ENCODE peak calls at places on chromosomes 7 and 10, in four cellular contexts. One of them, this sample, is unnamed. For H3K36me3, the result is how much of the 10 kb centered on the place peaks cover.

GRCh38 chr10:28971255-28971654 is 293.9 kb downstream of the BAMBI start:
- DNase-seq in GM23248: no peak
- DNase-seq in BJ: no peak
- DNase-seq in mammary epithelial cell: no peak
- DNase-seq in this sample: no peak

GRCh38 chr10:97686301-97686961 is 610 bp downstream of the AVPI1 start:
- DNase-seq in GM23248: peak
- DNase-seq in BJ: no peak
- DNase-seq in mammary epithelial cell: no peak
- DNase-seq in this sample: no peak

GRCh38 chr7:97731736-97732370 is at the start of gene TAC1:
- DNase-seq in GM23248: peak
- DNase-seq in BJ: no peak
- DNase-seq in mammary epithelial cell: no peak
- DNase-seq in this sample: no peak

GRCh38 chr7:266851-267840 is 22.8 kb upstream of the FOXL3 start:
- DNase-seq in GM23248: no peak
- DNase-seq in BJ: no peak
- DNase-seq in mammary epithelial cell: peak
- DNase-seq in this sample: no peak

GRCh38 chr10:13271552-13272163 is 28.2 kb downstream of the PHYH start:
- DNase-seq in GM23248: peak
- DNase-seq in BJ: no peak
- DNase-seq in mammary epithelial cell: no peak
- DNase-seq in this sample: peak

GRCh38 chr7:82700739-82701138 is 257.2 kb upstream of the CACNA2D1 start:
- DNase-seq in GM23248: no peak
- DNase-seq in BJ: no peak
- DNase-seq in mammary epithelial cell: no peak
- DNase-seq in this sample: no peak

GRCh38 chr7:52270301-52270700 is 765.1 kb upstream of the POM121L12 start:
- DNase-seq in GM23248: no peak
- DNase-seq in BJ: no peak
- DNase-seq in mammary epithelial cell: no peak
- DNase-seq in this sample: no peak

GRCh38 chr10:93199221-93199681 is 125.6 kb downstream of the CYP26A1 start:
- DNase-seq in GM23248: peak
- DNase-seq in BJ: peak
- DNase-seq in mammary epithelial cell: peak
- DNase-seq in this sample: peak

GRCh38 chr10:69315100-69315542 is 36.8 kb downstream of the HK1 start:
- DNase-seq in GM23248: no peak
- DNase-seq in BJ: no peak
- DNase-seq in mammary epithelial cell: no peak
- DNase-seq in this sample: no peak

GRCh38 chr10:133003195-133003594 is 60.8 kb upstream of the CFAP46 start:
- DNase-seq in GM23248: no peak
- DNase-seq in BJ: no peak
- DNase-seq in mammary epithelial cell: no peak
- DNase-seq in this sample: no peak

GRCh38 chr7:150934045-150934766 is 43.9 kb downstream of the KCNH2 start:
- DNase-seq in GM23248: no peak
- DNase-seq in BJ: no peak
- DNase-seq in mammary epithelial cell: no peak
- DNase-seq in this sample: no peak

GRCh38 chr7:132464740-132465139 is 111.5 kb downstream of the PLXNA4 start:
- DNase-seq in GM23248: peak
- DNase-seq in BJ: no peak
- DNase-seq in mammary epithelial cell: peak
- DNase-seq in this sample: no peak

GRCh38 chr7:26091933-26092332 is 60.1 kb upstream of the NFE2L3 start:
- DNase-seq in GM23248: peak
- DNase-seq in BJ: no peak
- DNase-seq in mammary epithelial cell: peak
- DNase-seq in this sample: peak

GRCh38 chr7:7913506-7913905 is 55.1 kb upstream of the GLCCI1 start:
- DNase-seq in GM23248: no peak
- DNase-seq in BJ: peak
- DNase-seq in mammary epithelial cell: no peak
- DNase-seq in this sample: peak

GRCh38 chr10:115250784-115251183 is 157.6 kb downstream of the ATRNL1 start:
- DNase-seq in GM23248: no peak
- DNase-seq in BJ: no peak
- DNase-seq in mammary epithelial cell: no peak
- DNase-seq in this sample: no peak
- H3K36me3 ChIP-seq in GM23248: under half
- H3K36me3 ChIP-seq in BJ: under half
- H3K36me3 ChIP-seq in mammary epithelial cell: under half
- H3K36me3 ChIP-seq in this sample: under half

GRCh38 chr7:140134039-140134438 is 42.7 kb downstream of the KDM7A start:
- DNase-seq in GM23248: no peak
- DNase-seq in BJ: no peak
- DNase-seq in mammary epithelial cell: no peak
- DNase-seq in this sample: no peak
- H3K36me3 ChIP-seq in GM23248: under half
- H3K36me3 ChIP-seq in BJ: under half
- H3K36me3 ChIP-seq in mammary epithelial cell: under half
- H3K36me3 ChIP-seq in this sample: under half

DNA sequence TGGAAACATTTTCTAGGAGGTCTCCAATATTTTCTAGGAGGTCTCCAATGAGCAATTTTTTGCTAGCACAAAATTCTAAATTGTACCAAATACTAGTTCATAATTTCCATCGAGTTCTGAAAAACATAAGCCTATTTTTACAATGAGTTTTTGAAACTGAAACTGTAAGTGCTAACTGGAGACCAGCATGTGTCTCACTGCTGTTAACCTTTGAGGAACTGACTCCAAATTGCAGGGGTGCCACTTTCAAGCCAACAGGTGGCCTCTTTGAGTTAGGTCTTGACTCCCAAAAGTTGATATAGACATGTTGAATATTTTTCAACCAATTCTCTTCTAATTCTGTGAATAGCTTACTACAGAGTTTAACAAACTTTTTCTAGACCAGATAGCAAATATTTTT is 58.8 kb downstream of the CAV1 start:
- DNase-seq in GM23248: peak
- DNase-seq in BJ: no peak
- DNase-seq in mammary epithelial cell: no peak
- DNase-seq in this sample: no peak
- H3K36me3 ChIP-seq in GM23248: under half
- H3K36me3 ChIP-seq in BJ: under half
- H3K36me3 ChIP-seq in mammary epithelial cell: under half
- H3K36me3 ChIP-seq in this sample: under half

DNA sequence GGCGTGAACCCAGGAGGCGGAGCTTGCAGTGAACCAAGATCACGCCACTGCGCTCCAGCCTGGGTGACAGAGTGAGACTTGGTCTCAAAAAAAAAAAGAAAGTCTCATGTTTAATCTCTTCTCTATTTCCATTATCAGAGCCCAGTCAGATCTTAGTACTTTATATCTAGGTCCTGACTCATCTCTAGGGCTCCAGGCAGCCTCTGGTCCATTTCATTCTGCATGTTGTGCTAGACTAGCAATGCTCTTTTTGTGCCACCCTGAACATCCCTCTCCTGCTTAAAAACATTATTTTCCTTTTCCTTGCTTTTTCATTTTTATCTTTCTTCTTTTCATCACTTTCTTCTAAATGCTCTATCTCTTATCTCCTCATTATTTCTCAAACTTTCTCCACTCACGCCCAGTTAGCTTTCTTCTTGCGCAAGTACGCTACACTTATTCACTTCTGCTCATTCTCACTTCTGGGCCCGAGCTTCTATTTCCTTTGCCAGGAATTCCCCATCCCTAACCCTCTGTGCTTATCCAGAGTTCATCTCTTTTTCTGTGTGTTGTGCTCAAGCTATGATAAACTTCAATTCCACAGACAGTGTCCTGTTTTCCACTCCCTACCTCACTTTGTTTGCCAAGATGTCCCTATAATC is 63.9 kb downstream of the BTAF1 start:
- DNase-seq in GM23248: no peak
- DNase-seq in BJ: no peak
- DNase-seq in mammary epithelial cell: no peak
- DNase-seq in this sample: no peak
- H3K36me3 ChIP-seq in GM23248: half or more
- H3K36me3 ChIP-seq in BJ: under half
- H3K36me3 ChIP-seq in mammary epithelial cell: under half
- H3K36me3 ChIP-seq in this sample: under half

GRCh38 chr7:5228066-5228465 is 38.0 kb downstream of the WIPI2 start:
- DNase-seq in GM23248: no peak
- DNase-seq in BJ: no peak
- DNase-seq in mammary epithelial cell: no peak
- DNase-seq in this sample: no peak
- H3K36me3 ChIP-seq in GM23248: under half
- H3K36me3 ChIP-seq in BJ: half or more
- H3K36me3 ChIP-seq in mammary epithelial cell: under half
- H3K36me3 ChIP-seq in this sample: half or more

DNA sequence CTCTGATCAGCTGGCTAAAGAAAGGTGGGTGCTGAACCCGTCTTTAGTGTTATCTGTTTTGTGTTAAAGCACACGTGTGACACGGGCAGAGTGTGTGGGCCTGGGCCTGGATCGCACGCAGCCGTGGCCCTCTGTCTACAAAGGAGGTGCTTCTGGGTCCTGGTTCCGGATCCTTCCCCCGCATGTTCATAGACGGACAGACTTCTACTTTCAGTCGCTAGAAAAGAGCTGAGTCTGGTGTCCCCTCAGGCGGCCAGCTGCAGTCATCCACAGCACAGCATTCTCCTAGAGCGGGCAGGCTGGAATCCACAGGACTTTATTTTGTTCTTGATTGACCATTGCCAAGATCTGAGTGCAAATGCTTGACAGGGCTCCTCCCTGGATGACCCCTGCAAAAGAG is 134.4 kb downstream of the DLG5 start:
- DNase-seq in GM23248: no peak
- DNase-seq in BJ: no peak
- DNase-seq in mammary epithelial cell: no peak
- DNase-seq in this sample: no peak
- H3K36me3 ChIP-seq in GM23248: under half
- H3K36me3 ChIP-seq in BJ: half or more
- H3K36me3 ChIP-seq in mammary epithelial cell: under half
- H3K36me3 ChIP-seq in this sample: half or more

GRCh38 chr10:43408331-43408709 is 666 bp downstream of the HNRNPF start:
- DNase-seq in GM23248: no peak
- DNase-seq in BJ: no peak
- DNase-seq in mammary epithelial cell: no peak
- DNase-seq in this sample: no peak

GRCh38 chr10:43407576-43408330 is 1.2 kb downstream of the HNRNPF start:
- DNase-seq in GM23248: peak
- DNase-seq in BJ: peak
- DNase-seq in mammary epithelial cell: peak
- DNase-seq in this sample: peak

GRCh38 chr10:43410345-43410744 is 1.4 kb upstream of the HNRNPF start:
- DNase-seq in GM23248: no peak
- DNase-seq in BJ: no peak
- DNase-seq in mammary epithelial cell: no peak
- DNase-seq in this sample: no peak

GRCh38 chr10:43409385-43410109 is 561 bp upstream of the HNRNPF start:
- DNase-seq in GM23248: peak
- DNase-seq in BJ: no peak
- DNase-seq in mammary epithelial cell: no peak
- DNase-seq in this sample: no peak

GRCh38 chr10:43408710-43409384 is at the start of gene HNRNPF:
- DNase-seq in GM23248: peak
- DNase-seq in BJ: peak
- DNase-seq in mammary epithelial cell: peak
- DNase-seq in this sample: peak
- H3K36me3 ChIP-seq in GM23248: under half
- H3K36me3 ChIP-seq in BJ: under half
- H3K36me3 ChIP-seq in mammary epithelial cell: under half
- H3K36me3 ChIP-seq in this sample: under half

This sample was measured in IMR-90.